ENCODE peak calls at places on chromosome 20, in five cellular contexts. Y is mesothelial cell of epicardium, L is tibial artery, J is GM12865, M is neural progenitor cell. Z is an unnamed sample.

GRCh38 chr20:61050491-61050890 is 201.6 kb upstream of the CDH4 start:
- DNase-seq in J (no peak), Y (no peak), L (no peak), M (no peak), Z (no peak)

GRCh38 chr20:46293084-46293483 is 15.2 kb downstream of the CDH22 start:
- DNase-seq in L (no peak), M (peak; percentile 92), Y (no peak), J (peak; percentile 12), Z (no peak)

GRCh38 chr20:45835230-45836224 is 1.9 kb downstream of the SNX21 start:
- DNase-seq in J (no peak), L (peak; percentile 80), Y (no peak), M (no peak), Z (no peak)

GRCh38 chr20:653590-654426 is 808 bp upstream of the SRXN1 start:
- DNase-seq in M (no peak), Y (no peak), L (no peak), J (peak; percentile 9), Z (no peak)

GRCh38 chr20:41330941-41331340 is 9.7 kb upstream of the LPIN3 start:
- DNase-seq in J (no peak), Y (no peak), L (no peak), M (no peak), Z (no peak)

GRCh38 chr20:47770931-47771330 is 14.3 kb downstream of the SULF2 start:
- DNase-seq in L (no peak), M (peak; percentile 28), Y (no peak), J (no peak), Z (no peak)

GRCh38 chr20:57078101-57078500 is 188.3 kb downstream of the BMP7 start:
- DNase-seq in L (no peak), Y (no peak), J (no peak), M (no peak), Z (no peak)

GRCh38 chr20:61803416-61803902 is 262.2 kb downstream of the TAF4 start:
- DNase-seq in L (no peak), Y (no peak), J (no peak), M (peak; percentile 48), Z (no peak)

GRCh38 chr20:57346477-57346876 is 4.6 kb upstream of the RAE1 start:
- DNase-seq in L (peak; percentile 73), J (peak; percentile 67), Y (peak; percentile 82), M (peak; percentile 86), Z (no peak)

GRCh38 chr20:50274570-50275430 is 84.2 kb downstream of the CEBPB start:
- DNase-seq in L (peak; percentile 80), M (no peak), Y (no peak), J (no peak), Z (no peak)

GRCh38 chr20:8918145-8918544 is 150.7 kb upstream of the PLCB4 start:
- DNase-seq in L (no peak), M (no peak), J (no peak), Y (no peak), Z (no peak)

GRCh38 chr20:32370897-32371296 is 12.8 kb downstream of the ASXL1 start:
- DNase-seq in L (no peak), M (no peak), Y (no peak), J (no peak), Z (no peak)

GRCh38 chr20:46393967-46394366 is 12.4 kb downstream of the ELMO2 start:
- DNase-seq in M (no peak), L (no peak), J (no peak), Y (no peak), Z (no peak)

GRCh38 chr20:58898629-58899028 is 46.1 kb downstream of the GNAS start:
- DNase-seq in M (peak; percentile 66), L (no peak), Y (no peak), J (no peak), Z (no peak)

GRCh38 chr20:56759741-56760278 is 130.7 kb downstream of the TFAP2C start:
- DNase-seq in M (no peak), J (no peak), Y (no peak), L (no peak), Z (no peak)

GRCh38 chr20:18001131-18001921 is 32.5 kb downstream of the MGME1 start:
- DNase-seq in Y (no peak), M (no peak), L (peak; percentile 87), J (no peak), Z (no peak)

GRCh38 chr20:51350941-51351631 is 191.4 kb downstream of the NFATC2 start:
- DNase-seq in Y (no peak), M (no peak), J (no peak), L (no peak), Z (no peak)

GRCh38 chr20:324177-325042 is 942 bp upstream of the SOX12 start:
- DNase-seq in J (peak; percentile 94), L (peak; percentile 89), M (peak; percentile 93), Y (peak; percentile 92), Z (peak; percentile 97)

GRCh38 chr20:10603971-10604864 is 69.6 kb downstream of the JAG1 start:
- DNase-seq in J (no peak), L (peak; percentile 87), M (peak; percentile 91), Y (no peak), Z (no peak)

GRCh38 chr20:34564810-34565209 is 6.3 kb downstream of the MAP1LC3A start:
- DNase-seq in M (no peak), Y (no peak), L (no peak), J (peak; percentile 24), Z (no peak)

GRCh38 chr20:33649201-33649631 is 12.9 kb upstream of the C20orf144 start:
- DNase-seq in Y (no peak), L (no peak), M (no peak), J (no peak), Z (no peak)

GRCh38 chr20:47392015-47392720 is 35.7 kb upstream of the ZMYND8 start:
- DNase-seq in M (no peak), J (peak; percentile 81), Y (no peak), L (no peak), Z (no peak)

GRCh38 chr20:51828762-51829161 is 26.4 kb upstream of the SALL4 start:
- DNase-seq in M (no peak), Y (no peak), J (no peak), L (peak; percentile 23), Z (no peak)

GRCh38 chr20:53957421-53958172 is 112.8 kb downstream of the BCAS1 start:
- DNase-seq in M (no peak), Y (no peak), J (no peak), L (no peak), Z (no peak)

GRCh38 chr20:17835941-17836861 is 132.4 kb downstream of the SNX5 start:
- DNase-seq in J (no peak), L (peak; percentile 74), Y (no peak), M (peak; percentile 28), Z (no peak)

GRCh38 chr20:31608256-31608980 is 3.3 kb downstream of the ID1 start:
- DNase-seq in J (no peak), Y (peak; percentile 90), M (peak; percentile 93), L (peak; percentile 73), Z (no peak)

GRCh38 chr20:35006009-35006408 is 50.3 kb downstream of the MYH7B start:
- DNase-seq in L (no peak), Y (no peak), J (no peak), M (no peak), Z (no peak)

GRCh38 chr20:49704932-49705336 is 8.7 kb downstream of the B4GALT5 start:
- DNase-seq in L (no peak), J (peak; percentile 23), M (no peak), Y (no peak), Z (no peak)

GRCh38 chr20:5835234-5835845 is 85.1 kb downstream of the SHLD1 start:
- DNase-seq in M (no peak), L (no peak), Y (no peak), J (no peak), Z (no peak)

GRCh38 chr20:45998337-45998736 is 10.4 kb upstream of the MMP9 start:
- DNase-seq in M (no peak), Y (no peak), L (no peak), J (no peak), Z (no peak)

GRCh38 chr20:49381558-49382493 is 100.6 kb downstream of the KCNB1 start:
- DNase-seq in Y (peak; percentile 50), J (no peak), L (peak; percentile 84), M (no peak), Z (no peak)

DNA sequence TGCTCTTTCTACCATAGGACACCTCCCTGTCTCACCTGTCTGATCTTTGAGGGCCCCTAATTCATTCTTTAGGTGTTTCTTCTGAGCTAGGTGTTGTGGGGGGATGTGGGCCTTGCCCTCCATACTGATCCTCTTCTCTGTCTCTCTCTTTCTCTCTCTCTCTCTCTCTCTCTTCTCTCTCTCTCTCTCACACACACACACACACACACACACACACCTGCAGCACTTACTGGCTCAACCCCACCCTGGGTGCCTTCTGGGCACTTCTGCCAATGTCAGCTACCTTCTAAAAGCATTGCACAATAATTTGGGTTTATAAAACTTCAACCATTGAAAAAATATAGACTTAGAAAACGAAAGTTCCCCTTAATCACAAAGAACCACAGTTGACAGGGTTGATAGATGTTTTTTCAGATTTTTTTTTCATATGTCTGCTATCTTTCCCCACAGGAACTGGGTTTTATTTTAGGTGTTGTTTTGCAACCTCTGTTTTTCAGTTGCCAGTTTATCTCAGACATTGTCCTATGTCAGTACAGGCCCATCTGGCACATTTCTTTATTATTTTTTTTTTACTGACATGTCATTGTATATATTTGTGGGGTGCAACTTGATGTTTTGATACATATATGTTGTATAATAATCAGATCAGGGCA is 28.1 kb downstream of the PKIG start:
- DNase-seq in M (no peak), J (peak; percentile 18), Y (no peak), L (no peak), Z (no peak)
- TF ChIP-seq CTCF in M (no peak), J (no peak), Y (no peak), L (no peak), Z (no peak)

GRCh38 chr20:25605146-25605545 is 18.7 kb downstream of the NANP start:
- DNase-seq in M (no peak), L (no peak), Y (no peak), J (no peak), Z (no peak)

GRCh38 chr20:25604611-25605010 is 19.2 kb downstream of the NANP start:
- DNase-seq in Y (no peak), L (no peak), M (no peak), J (no peak), Z (no peak)

GRCh38 chr20:25606094-25606640 is 17.6 kb downstream of the NANP start:
- DNase-seq in J (no peak), M (no peak), L (no peak), Y (no peak), Z (no peak)

GRCh38 chr20:25608774-25609173 is 15.0 kb downstream of the NANP start:
- DNase-seq in M (no peak), J (no peak), L (no peak), Y (no peak), Z (no peak)
- TF ChIP-seq CTCF in M (no peak), J (no peak), L (no peak), Y (no peak), Z (no peak)

GRCh38 chr20:13788167-13788834 is 3.5 kb downstream of the NDUFAF5 start:
- DNase-seq in M (peak; percentile 64), Y (no peak), J (peak; percentile 73), L (peak; percentile 30), Z (no peak)
- TF ChIP-seq CTCF in M (peak; percentile 65), Y (peak; percentile 27), J (peak; percentile 49), L (no peak), Z (peak; percentile 24)

GRCh38 chr20:63047946-63048345 is 41.2 kb upstream of the BHLHE23 start:
- DNase-seq in L (no peak), J (no peak), M (no peak), Y (no peak), Z (no peak)
- TF ChIP-seq CTCF in L (no peak), J (no peak), M (no peak), Y (no peak), Z (no peak)